ENCODE peak calls at places on chromosomes 3 and 15, in seven cellular contexts. One of them, this sample, is unnamed. For H3K9me3 and H3K4me1, the result is how much of the 10 kb centered on the place peaks cover.

GRCh38 chr15:99702895-99703602 is 30.2 kb downstream of the LYSMD4 start:
- DNase-seq in astrocyte: peak
- DNase-seq in esophagus squamous epithelium: no peak
- DNase-seq in mucosa of descending colon: no peak
- DNase-seq in aorta: no peak
- DNase-seq in tibial artery: no peak
- DNase-seq in stomach: no peak
- DNase-seq in this sample: no peak

GRCh38 chr3:195249858-195250464 is 21.0 kb downstream of the XXYLT1 start:
- DNase-seq in mucosa of descending colon: no peak
- DNase-seq in esophagus squamous epithelium: no peak
- DNase-seq in aorta: no peak
- DNase-seq in astrocyte: no peak
- DNase-seq in tibial artery: peak
- DNase-seq in stomach: no peak
- DNase-seq in this sample: peak

GRCh38 chr3:99862208-99862607 is 44.5 kb downstream of the CMSS1 start:
- DNase-seq in aorta: no peak
- DNase-seq in stomach: no peak
- DNase-seq in esophagus squamous epithelium: no peak
- DNase-seq in astrocyte: peak
- DNase-seq in tibial artery: no peak
- DNase-seq in mucosa of descending colon: no peak
- DNase-seq in this sample: no peak

GRCh38 chr3:6739288-6739687 is 121.6 kb upstream of the GRM7 start:
- DNase-seq in stomach: no peak
- DNase-seq in mucosa of descending colon: no peak
- DNase-seq in esophagus squamous epithelium: no peak
- DNase-seq in tibial artery: no peak
- DNase-seq in astrocyte: no peak
- DNase-seq in aorta: no peak
- DNase-seq in this sample: no peak

GRCh38 chr3:77254967-77255831 is 215.3 kb downstream of the ROBO2 start:
- DNase-seq in astrocyte: peak
- DNase-seq in aorta: no peak
- DNase-seq in mucosa of descending colon: no peak
- DNase-seq in stomach: peak
- DNase-seq in esophagus squamous epithelium: no peak
- DNase-seq in tibial artery: no peak
- DNase-seq in this sample: no peak

GRCh38 chr3:151660890-151661289 is 72.8 kb upstream of the AADACL2 start:
- DNase-seq in tibial artery: no peak
- DNase-seq in stomach: no peak
- DNase-seq in astrocyte: no peak
- DNase-seq in aorta: no peak
- DNase-seq in mucosa of descending colon: no peak
- DNase-seq in esophagus squamous epithelium: no peak
- DNase-seq in this sample: no peak

GRCh38 chr3:56700136-56700535 is 17.1 kb upstream of the TASOR start:
- DNase-seq in stomach: no peak
- DNase-seq in mucosa of descending colon: no peak
- DNase-seq in esophagus squamous epithelium: no peak
- DNase-seq in aorta: no peak
- DNase-seq in astrocyte: no peak
- DNase-seq in tibial artery: no peak
- DNase-seq in this sample: no peak

GRCh38 chr3:133271491-133271890 is 128.4 kb upstream of the BFSP2 start:
- DNase-seq in aorta: no peak
- DNase-seq in tibial artery: no peak
- DNase-seq in esophagus squamous epithelium: no peak
- DNase-seq in astrocyte: no peak
- DNase-seq in mucosa of descending colon: no peak
- DNase-seq in stomach: no peak
- DNase-seq in this sample: no peak

GRCh38 chr3:190038050-190038631 is 82.6 kb downstream of the P3H2 start:
- DNase-seq in mucosa of descending colon: no peak
- DNase-seq in tibial artery: no peak
- DNase-seq in esophagus squamous epithelium: no peak
- DNase-seq in astrocyte: peak
- DNase-seq in stomach: peak
- DNase-seq in aorta: no peak
- DNase-seq in this sample: peak

GRCh38 chr3:155101398-155101797 is 21.3 kb downstream of the MME start:
- DNase-seq in astrocyte: peak
- DNase-seq in stomach: no peak
- DNase-seq in aorta: no peak
- DNase-seq in esophagus squamous epithelium: no peak
- DNase-seq in tibial artery: no peak
- DNase-seq in mucosa of descending colon: no peak
- DNase-seq in this sample: no peak

GRCh38 chr3:113628316-113628715 is 68.1 kb downstream of the USF3 start:
- DNase-seq in astrocyte: no peak
- DNase-seq in stomach: no peak
- DNase-seq in esophagus squamous epithelium: no peak
- DNase-seq in tibial artery: no peak
- DNase-seq in aorta: no peak
- DNase-seq in mucosa of descending colon: no peak
- DNase-seq in this sample: no peak

GRCh38 chr15:60154764-60155163 is 150.7 kb downstream of the FOXB1 start:
- DNase-seq in tibial artery: no peak
- DNase-seq in astrocyte: no peak
- DNase-seq in mucosa of descending colon: no peak
- DNase-seq in stomach: no peak
- DNase-seq in aorta: no peak
- DNase-seq in esophagus squamous epithelium: no peak
- DNase-seq in this sample: no peak

GRCh38 chr3:165855581-165855980 is 18.4 kb upstream of the BCHE start:
- DNase-seq in tibial artery: no peak
- DNase-seq in esophagus squamous epithelium: no peak
- DNase-seq in mucosa of descending colon: no peak
- DNase-seq in astrocyte: peak
- DNase-seq in aorta: no peak
- DNase-seq in stomach: no peak
- DNase-seq in this sample: no peak

GRCh38 chr15:89389841-89390603 is 55.4 kb upstream of the POLG start:
- DNase-seq in stomach: no peak
- DNase-seq in mucosa of descending colon: no peak
- DNase-seq in astrocyte: no peak
- DNase-seq in aorta: no peak
- DNase-seq in esophagus squamous epithelium: no peak
- DNase-seq in tibial artery: no peak
- DNase-seq in this sample: no peak

GRCh38 chr3:94159062-94159726 is 96.3 kb downstream of the NSUN3 start:
- DNase-seq in stomach: no peak
- DNase-seq in tibial artery: no peak
- DNase-seq in astrocyte: peak
- DNase-seq in mucosa of descending colon: no peak
- DNase-seq in aorta: no peak
- DNase-seq in esophagus squamous epithelium: no peak
- DNase-seq in this sample: no peak

GRCh38 chr3:103851793-103852192 is 1417.0 kb downstream of the ZPLD1 start:
- DNase-seq in mucosa of descending colon: no peak
- DNase-seq in tibial artery: no peak
- DNase-seq in stomach: no peak
- DNase-seq in astrocyte: no peak
- DNase-seq in esophagus squamous epithelium: no peak
- DNase-seq in aorta: no peak
- DNase-seq in this sample: no peak

GRCh38 chr3:169541528-169541927 is 122.0 kb downstream of the MECOM start:
- DNase-seq in astrocyte: no peak
- DNase-seq in stomach: no peak
- DNase-seq in tibial artery: no peak
- DNase-seq in mucosa of descending colon: no peak
- DNase-seq in aorta: no peak
- DNase-seq in esophagus squamous epithelium: no peak
- DNase-seq in this sample: peak

GRCh38 chr3:53842436-53843194 is 3.6 kb downstream of the CHDH start:
- DNase-seq in aorta: no peak
- DNase-seq in stomach: peak
- DNase-seq in astrocyte: peak
- DNase-seq in tibial artery: no peak
- DNase-seq in esophagus squamous epithelium: no peak
- DNase-seq in mucosa of descending colon: peak
- DNase-seq in this sample: peak

GRCh38 chr15:27774638-27775037 is 324.5 kb downstream of the OCA2 start:
- DNase-seq in mucosa of descending colon: no peak
- DNase-seq in aorta: no peak
- DNase-seq in esophagus squamous epithelium: no peak
- DNase-seq in stomach: no peak
- DNase-seq in astrocyte: no peak
- DNase-seq in tibial artery: no peak
- DNase-seq in this sample: no peak

GRCh38 chr15:27770769-27771554 is 328.2 kb downstream of the OCA2 start:
- DNase-seq in astrocyte: no peak
- DNase-seq in esophagus squamous epithelium: no peak
- DNase-seq in aorta: no peak
- DNase-seq in stomach: no peak
- DNase-seq in tibial artery: no peak
- DNase-seq in mucosa of descending colon: no peak
- DNase-seq in this sample: no peak

GRCh38 chr15:27774191-27774590 is 324.9 kb downstream of the OCA2 start:
- DNase-seq in mucosa of descending colon: no peak
- DNase-seq in tibial artery: no peak
- DNase-seq in aorta: no peak
- DNase-seq in esophagus squamous epithelium: no peak
- DNase-seq in stomach: no peak
- DNase-seq in astrocyte: no peak
- DNase-seq in this sample: no peak

GRCh38 chr15:27771892-27772291 is 327.2 kb downstream of the OCA2 start:
- DNase-seq in aorta: no peak
- DNase-seq in mucosa of descending colon: no peak
- DNase-seq in esophagus squamous epithelium: no peak
- DNase-seq in stomach: no peak
- DNase-seq in astrocyte: no peak
- DNase-seq in tibial artery: no peak
- DNase-seq in this sample: no peak

GRCh38 chr15:27776501-27776900 is 322.6 kb downstream of the OCA2 start:
- DNase-seq in tibial artery: no peak
- DNase-seq in aorta: no peak
- DNase-seq in mucosa of descending colon: no peak
- DNase-seq in stomach: no peak
- DNase-seq in esophagus squamous epithelium: no peak
- DNase-seq in astrocyte: no peak
- DNase-seq in this sample: no peak
- H3K9me3 ChIP-seq in tibial artery: under half
- H3K9me3 ChIP-seq in aorta: under half
- H3K9me3 ChIP-seq in mucosa of descending colon: half or more
- H3K9me3 ChIP-seq in stomach: under half
- H3K9me3 ChIP-seq in esophagus squamous epithelium: under half
- H3K9me3 ChIP-seq in astrocyte: under half
- H3K9me3 ChIP-seq in this sample: under half

GRCh38 chr15:64842099-64842940 is 605 bp downstream of the PLEKHO2 start:
- DNase-seq in tibial artery: peak
- DNase-seq in aorta: no peak
- DNase-seq in mucosa of descending colon: no peak
- DNase-seq in stomach: no peak
- DNase-seq in esophagus squamous epithelium: no peak
- DNase-seq in astrocyte: no peak
- DNase-seq in this sample: peak

GRCh38 chr15:64841258-64842098 is at the start of gene PLEKHO2:
- DNase-seq in aorta: peak
- DNase-seq in astrocyte: peak
- DNase-seq in tibial artery: peak
- DNase-seq in esophagus squamous epithelium: peak
- DNase-seq in stomach: peak
- DNase-seq in mucosa of descending colon: peak
- DNase-seq in this sample: peak

GRCh38 chr15:64844576-64845140 is 2.9 kb downstream of the PLEKHO2 start:
- DNase-seq in stomach: no peak
- DNase-seq in astrocyte: no peak
- DNase-seq in aorta: peak
- DNase-seq in tibial artery: no peak
- DNase-seq in mucosa of descending colon: peak
- DNase-seq in esophagus squamous epithelium: no peak
- DNase-seq in this sample: no peak

GRCh38 chr15:64843996-64844395 is 2.3 kb downstream of the PLEKHO2 start:
- DNase-seq in stomach: no peak
- DNase-seq in tibial artery: no peak
- DNase-seq in mucosa of descending colon: no peak
- DNase-seq in astrocyte: no peak
- DNase-seq in aorta: no peak
- DNase-seq in esophagus squamous epithelium: no peak
- DNase-seq in this sample: peak

DNA sequence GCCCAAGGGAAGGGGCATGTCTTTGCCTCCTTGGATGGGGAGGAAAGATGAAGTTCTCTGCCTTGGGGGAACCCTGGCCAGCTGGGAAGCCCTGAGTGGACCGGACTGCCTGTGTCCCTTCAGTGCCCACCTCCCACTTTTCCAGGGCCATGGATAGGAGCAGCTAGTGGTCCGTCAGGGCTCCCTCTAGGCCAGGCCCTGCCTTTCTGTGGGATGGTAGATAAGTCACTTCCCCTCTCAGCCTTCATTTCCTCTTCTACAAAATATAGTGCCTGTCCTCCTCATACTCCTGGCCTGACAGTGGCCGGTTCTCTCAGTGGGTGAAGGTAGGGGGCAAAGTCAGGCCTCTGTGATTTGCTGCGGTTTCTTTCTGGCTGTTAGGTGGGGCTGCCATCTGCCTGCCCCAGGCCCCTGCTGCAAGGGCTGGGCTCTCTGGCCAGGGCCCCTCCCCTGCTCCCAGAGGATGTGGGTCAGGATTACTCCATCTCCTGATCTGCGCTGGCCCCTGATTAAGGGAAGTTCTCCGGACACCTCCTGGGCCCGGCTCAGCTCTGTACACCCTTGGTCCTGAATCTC is 1.4 kb downstream of the PLEKHO2 start:
- DNase-seq in aorta: peak
- DNase-seq in astrocyte: no peak
- DNase-seq in mucosa of descending colon: peak
- DNase-seq in stomach: no peak
- DNase-seq in esophagus squamous epithelium: no peak
- DNase-seq in tibial artery: peak
- DNase-seq in this sample: peak
- H3K4me1 ChIP-seq in aorta: under half
- H3K4me1 ChIP-seq in astrocyte: under half
- H3K4me1 ChIP-seq in mucosa of descending colon: under half
- H3K4me1 ChIP-seq in stomach: half or more
- H3K4me1 ChIP-seq in esophagus squamous epithelium: under half
- H3K4me1 ChIP-seq in tibial artery: under half
- H3K4me1 ChIP-seq in this sample: under half

GRCh38 chr3:905217-905616 is 187.6 kb upstream of the CNTN6 start:
- DNase-seq in astrocyte: no peak
- DNase-seq in tibial artery: no peak
- DNase-seq in stomach: no peak
- DNase-seq in mucosa of descending colon: no peak
- DNase-seq in esophagus squamous epithelium: no peak
- DNase-seq in aorta: no peak
- DNase-seq in this sample: no peak
- H3K9me3 ChIP-seq in astrocyte: under half
- H3K9me3 ChIP-seq in tibial artery: under half
- H3K9me3 ChIP-seq in stomach: under half
- H3K9me3 ChIP-seq in mucosa of descending colon: under half
- H3K9me3 ChIP-seq in esophagus squamous epithelium: under half
- H3K9me3 ChIP-seq in aorta: under half
- H3K9me3 ChIP-seq in this sample: under half

DNA sequence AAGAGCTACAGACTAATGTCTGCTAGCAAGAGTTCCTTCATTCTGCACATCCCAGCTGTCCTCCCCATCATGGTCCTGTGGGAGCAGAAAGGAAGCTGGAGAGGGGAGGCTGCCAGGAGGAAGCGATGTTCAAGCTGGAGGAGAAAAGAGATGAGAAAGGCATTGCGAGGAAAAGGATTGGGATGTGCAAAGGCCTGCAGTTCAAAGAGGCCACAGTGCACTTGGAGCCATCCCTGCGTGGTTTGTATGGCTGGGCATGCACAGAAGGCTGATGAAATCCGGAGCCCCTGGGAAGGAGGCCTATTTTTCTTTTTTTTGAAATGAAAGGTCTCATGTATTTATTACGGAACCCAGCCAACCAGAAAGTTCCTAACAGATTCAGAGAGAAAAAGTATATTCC is 22.8 kb downstream of the AMOTL2 start:
- DNase-seq in astrocyte: no peak
- DNase-seq in tibial artery: no peak
- DNase-seq in mucosa of descending colon: no peak
- DNase-seq in aorta: peak
- DNase-seq in esophagus squamous epithelium: no peak
- DNase-seq in stomach: no peak
- DNase-seq in this sample: peak
- H3K4me1 ChIP-seq in astrocyte: under half
- H3K4me1 ChIP-seq in tibial artery: under half
- H3K4me1 ChIP-seq in mucosa of descending colon: under half
- H3K4me1 ChIP-seq in aorta: under half
- H3K4me1 ChIP-seq in esophagus squamous epithelium: under half
- H3K4me1 ChIP-seq in stomach: half or more
- H3K4me1 ChIP-seq in this sample: under half